ENCODE peak calls at places on chromosomes 13 and 19, in four cellular contexts. O is stimulated activated CD8-positive, alpha-beta memory T cell treated with anti-CD3 and anti-CD28 coated beads, Interleukin-7, amount 100 ng/mL, for 1 hour; E is mesendoderm; I is GM04504. S is an unnamed sample.

GRCh38 chr13:108948269-108948671 is 318.9 kb downstream of the MYO16 start:
- DNase-seq in E (no peak), I (no peak), O (no peak), S (no peak)

GRCh38 chr19:41587101-41587837 is 11.3 kb downstream of the CEACAM21 start:
- DNase-seq in O (no peak), E (no peak), I (no peak), S (no peak)

GRCh38 chr19:52566588-52566987 is 3.5 kb upstream of the ZNF701 start:
- DNase-seq in I (no peak), O (no peak), E (peak), S (no peak)

GRCh38 chr19:31249217-31249616 is 100.0 kb downstream of the TSHZ3 start:
- DNase-seq in E (no peak), I (no peak), O (no peak), S (no peak)

GRCh38 chr13:95251641-95252040 is 49.6 kb downstream of the ABCC4 start:
- DNase-seq in I (no peak), E (no peak), O (no peak), S (no peak)

GRCh38 chr13:45696610-45697226 is 5.4 kb upstream of the CBY2 start:
- DNase-seq in I (no peak), O (no peak), E (no peak), S (no peak)

GRCh38 chr19:35142531-35143230 is 374 bp upstream of the FXYD7 start:
- DNase-seq in O (peak), E (peak), I (no peak), S (no peak)

GRCh38 chr19:47593860-47594259 is 15.1 kb upstream of the BICRA start:
- DNase-seq in E (no peak), O (no peak), I (no peak), S (no peak)

GRCh38 chr13:40251343-40252032 is 415.0 kb downstream of the FOXO1 start:
- DNase-seq in E (no peak), O (no peak), I (no peak), S (peak)

GRCh38 chr13:101700598-101700997 is 248.1 kb downstream of the ITGBL1 start:
- DNase-seq in O (no peak), E (no peak), I (no peak), S (peak)

GRCh38 chr13:21033224-21033855 is 28.0 kb downstream of the LATS2 start:
- DNase-seq in I (peak), E (peak), O (no peak), S (peak)

GRCh38 chr13:73417012-73417615 is 358.3 kb downstream of the KLF5 start:
- DNase-seq in O (no peak), I (no peak), E (peak), S (no peak)

GRCh38 chr19:35623327-35624010 is 5.4 kb upstream of the RBM42 start:
- DNase-seq in E (no peak), I (no peak), O (no peak), S (no peak)

GRCh38 chr19:51531349-51532315 is at the start of gene SIGLEC6:
- DNase-seq in I (no peak), O (no peak), E (no peak), S (no peak)

GRCh38 chr19:49216076-49216475 is 58.5 kb downstream of the TRPM4 start:
- DNase-seq in I (peak), E (peak), O (no peak), S (no peak)

GRCh38 chr19:11577451-11578341 is at the start of gene ACP5:
- DNase-seq in I (no peak), E (peak), O (no peak), S (no peak)

GRCh38 chr13:33181264-33181663 is 104.3 kb downstream of the STARD13 start:
- DNase-seq in E (no peak), I (no peak), O (no peak), S (no peak)

GRCh38 chr19:48646912-48647216 is 877 bp upstream of the CA11 start:
- DNase-seq in E (no peak), I (no peak), O (no peak), S (no peak)

GRCh38 chr13:77779461-77780272 is 82.2 kb downstream of the SLAIN1 start:
- DNase-seq in E (peak), O (no peak), I (peak), S (peak)

GRCh38 chr19:38209152-38209551 is 14.9 kb downstream of the DPF1 start:
- DNase-seq in I (no peak), E (no peak), O (no peak), S (no peak)

GRCh38 chr19:15404780-15405211 is 14.0 kb downstream of the AKAP8L start:
- DNase-seq in I (no peak), E (no peak), O (no peak), S (no peak)

GRCh38 chr13:112871742-112872141 is 97.3 kb upstream of the MCF2L start:
- DNase-seq in E (no peak), O (no peak), I (no peak), S (no peak)

GRCh38 chr19:5434970-5435641 is 20.1 kb upstream of the ZNRF4 start:
- DNase-seq in E (peak), O (no peak), I (peak), S (peak)

GRCh38 chr19:3766520-3766919 is 4.0 kb downstream of the MRPL54 start:
- DNase-seq in I (no peak), E (no peak), O (no peak), S (no peak)

GRCh38 chr19:46746281-46746965 is at the start of gene STRN4:
- DNase-seq in I (no peak), E (peak), O (peak), S (no peak)

GRCh38 chr19:39843919-39844793 is 2.0 kb downstream of the FBL start:
- DNase-seq in O (no peak), E (peak), I (no peak), S (peak)

GRCh38 chr13:87941244-87941643 is 270.1 kb downstream of the SLITRK5 start:
- DNase-seq in E (no peak), O (no peak), I (no peak), S (no peak)

GRCh38 chr19:8459095-8459494 is 14.3 kb downstream of the HNRNPM start:
- DNase-seq in O (no peak), I (no peak), E (no peak), S (no peak)

GRCh38 chr19:51710163-51710562 is 13.6 kb downstream of the HAS1 start:
- DNase-seq in O (no peak), E (no peak), I (no peak), S (no peak)

GRCh38 chr19:47487551-47488515 is 3.8 kb upstream of the KPTN start:
- DNase-seq in O (no peak), E (no peak), I (no peak), S (no peak)

GRCh38 chr13:70253411-70253810 is 145.2 kb upstream of the KLHL1 start:
- DNase-seq in O (no peak), I (no peak), E (no peak), S (no peak)

GRCh38 chr13:40599722-40600121 is 66.7 kb downstream of the FOXO1 start:
- DNase-seq in I (no peak), E (no peak), O (no peak), S (no peak)

GRCh38 chr13:94710881-94711560 is 1.3 kb downstream of the SOX21 start:
- DNase-seq in I (no peak), O (no peak), E (peak), S (no peak)

GRCh38 chr13:25881946-25882574 is 169.8 kb downstream of the SHISA2 start:
- DNase-seq in E (peak), I (no peak), O (no peak), S (peak)

GRCh38 chr19:48635966-48636858 is 967 bp downstream of the DBP start:
- DNase-seq in I (no peak), O (no peak), E (no peak), S (no peak)

GRCh38 chr19:8039231-8039630 is 13.3 kb upstream of the CCL25 start:
- DNase-seq in E (no peak), O (no peak), I (no peak), S (no peak)

GRCh38 chr13:82797876-82798275 is 1084.4 kb downstream of the SLITRK1 start:
- DNase-seq in I (no peak), E (no peak), O (no peak), S (no peak)

S was measured in fibroblast of the conjunctiva.